ENCODE peak calls at places on chromosomes 12 and 14, in four cellular contexts. One of them, this sample, is unnamed.

GRCh38 chr14:99687284-99688209 is 3.4 kb downstream of the CYP46A1 start:
- DNase-seq in K562: no peak
- DNase-seq in HepG2: peak; percentile 19
- DNase-seq in GM12878: no peak
- DNase-seq in this sample: no peak

GRCh38 chr12:130495156-130495555 is 157.5 kb downstream of the PIWIL1 start:
- DNase-seq in K562: no peak
- DNase-seq in HepG2: no peak
- DNase-seq in GM12878: no peak
- DNase-seq in this sample: no peak

GRCh38 chr12:93698307-93699092 is 21.3 kb downstream of the CRADD start:
- DNase-seq in K562: no peak
- DNase-seq in HepG2: peak; percentile 66
- DNase-seq in GM12878: no peak
- DNase-seq in this sample: no peak

GRCh38 chr12:57118711-57119271 is 7.6 kb upstream of the STAT6 start:
- DNase-seq in K562: no peak
- DNase-seq in HepG2: no peak
- DNase-seq in GM12878: no peak
- DNase-seq in this sample: no peak

GRCh38 chr14:45252356-45253069 is 489 bp downstream of the MIS18BP1 start:
- DNase-seq in K562: no peak
- DNase-seq in HepG2: no peak
- DNase-seq in GM12878: no peak
- DNase-seq in this sample: no peak

GRCh38 chr12:47604474-47604873 is 101.4 kb downstream of the RPAP3 start:
- DNase-seq in K562: no peak
- DNase-seq in HepG2: no peak
- DNase-seq in GM12878: no peak
- DNase-seq in this sample: no peak

GRCh38 chr12:11650279-11650696 is 814 bp downstream of the ETV6 start:
- DNase-seq in K562: peak; percentile 22
- DNase-seq in HepG2: no peak
- DNase-seq in GM12878: no peak
- DNase-seq in this sample: no peak

GRCh38 chr12:63042646-63043045 is 107.7 kb upstream of the PPM1H start:
- DNase-seq in K562: no peak
- DNase-seq in HepG2: no peak
- DNase-seq in GM12878: no peak
- DNase-seq in this sample: no peak

GRCh38 chr14:60972295-60972694 is 8.6 kb downstream of the TRMT5 start:
- DNase-seq in K562: no peak
- DNase-seq in HepG2: no peak
- DNase-seq in GM12878: no peak
- DNase-seq in this sample: no peak

GRCh38 chr12:122137229-122137628 is 36.8 kb downstream of the IL31 start:
- DNase-seq in K562: no peak
- DNase-seq in HepG2: no peak
- DNase-seq in GM12878: no peak
- DNase-seq in this sample: no peak

GRCh38 chr12:28759334-28759733 is 389.7 kb upstream of the FAR2 start:
- DNase-seq in K562: no peak
- DNase-seq in HepG2: peak; percentile 5
- DNase-seq in GM12878: no peak
- DNase-seq in this sample: peak; percentile 20

GRCh38 chr12:101719566-101719965 is 19.7 kb downstream of the SYCP3 start:
- DNase-seq in K562: no peak
- DNase-seq in HepG2: no peak
- DNase-seq in GM12878: no peak
- DNase-seq in this sample: no peak

GRCh38 chr14:54550514-54550913 is 16.4 kb upstream of the SAMD4A start:
- DNase-seq in K562: no peak
- DNase-seq in HepG2: no peak
- DNase-seq in GM12878: no peak
- DNase-seq in this sample: no peak

GRCh38 chr14:54547583-54547982 is 19.3 kb upstream of the SAMD4A start:
- DNase-seq in K562: no peak
- DNase-seq in HepG2: no peak
- DNase-seq in GM12878: no peak
- DNase-seq in this sample: no peak

GRCh38 chr14:54554401-54554800 is 12.5 kb upstream of the SAMD4A start:
- DNase-seq in K562: no peak
- DNase-seq in HepG2: no peak
- DNase-seq in GM12878: no peak
- DNase-seq in this sample: no peak

GRCh38 chr14:54548491-54548890 is 18.4 kb upstream of the SAMD4A start:
- DNase-seq in K562: no peak
- DNase-seq in HepG2: no peak
- DNase-seq in GM12878: no peak
- DNase-seq in this sample: no peak

DNA sequence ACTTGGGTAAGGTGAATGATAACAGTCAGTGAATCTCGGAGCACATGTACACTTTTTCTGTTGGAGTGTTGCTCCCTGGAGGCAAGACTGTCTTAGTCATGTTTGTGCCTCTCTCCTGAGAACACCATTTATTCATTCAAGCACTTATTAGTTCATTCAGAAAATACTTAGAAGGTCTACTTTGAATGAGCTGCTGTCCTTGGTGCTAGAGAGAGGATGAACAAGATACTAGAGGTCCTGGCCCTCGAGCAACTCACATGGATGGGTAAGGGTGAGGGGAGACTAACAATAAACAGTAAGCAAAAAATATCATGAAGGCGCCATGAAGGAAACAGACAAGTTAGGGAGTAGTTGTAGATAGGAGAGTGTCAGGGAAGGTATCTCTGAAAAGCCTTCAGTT is 17.1 kb upstream of the SAMD4A start:
- DNase-seq in K562: no peak
- DNase-seq in HepG2: no peak
- DNase-seq in GM12878: no peak
- DNase-seq in this sample: no peak
- TF ChIP-seq USF2 in K562: no peak
- TF ChIP-seq USF2 in HepG2: no peak
- TF ChIP-seq USF2 in GM12878: no peak
- TF ChIP-seq USF2 in this sample: no peak

DNA sequence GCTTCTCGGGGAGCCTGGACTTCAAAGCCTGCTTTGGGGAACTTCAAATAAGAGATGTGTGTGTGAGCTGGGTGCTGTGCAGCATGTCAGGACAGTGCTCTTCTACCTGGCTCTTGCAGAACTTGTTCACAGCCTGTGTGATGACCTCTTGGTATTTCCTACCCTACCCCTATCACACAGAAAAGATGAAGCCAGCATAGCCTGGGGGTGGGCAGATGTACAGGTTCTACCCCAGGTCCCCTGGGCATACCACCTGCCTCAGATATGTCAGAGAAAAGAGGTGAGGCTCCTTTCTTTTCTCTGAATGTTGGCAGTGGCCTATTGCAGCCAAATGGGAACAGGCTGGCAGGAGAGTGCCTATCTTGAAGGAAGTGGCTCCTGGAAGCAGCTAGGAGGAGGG is 111.7 kb upstream of the ALG10B start:
- DNase-seq in K562: no peak
- DNase-seq in HepG2: no peak
- DNase-seq in GM12878: no peak
- DNase-seq in this sample: no peak
- TF ChIP-seq MYC in K562: no peak
- TF ChIP-seq MYC in HepG2: no peak
- TF ChIP-seq MYC in GM12878: no peak
- TF ChIP-seq MYC in this sample: no peak

DNA sequence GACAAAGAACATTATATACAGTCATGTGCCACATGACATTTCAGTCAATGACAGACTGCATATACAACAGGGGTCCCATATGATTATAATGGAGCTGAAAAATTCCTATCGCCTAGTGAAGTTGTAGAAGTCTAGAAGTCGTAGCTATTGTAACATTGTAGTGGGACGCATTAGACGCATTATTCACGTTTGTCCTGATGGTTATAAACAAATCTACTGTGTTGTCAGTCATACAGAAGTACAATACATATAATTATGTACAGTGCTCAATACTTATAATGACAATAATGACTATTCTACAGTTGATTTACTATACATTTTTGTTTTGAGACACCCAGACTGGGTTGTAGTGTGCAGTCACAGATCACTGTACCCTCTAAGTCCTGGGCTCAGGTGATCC is 64.1 kb upstream of the AP4S1 start:
- DNase-seq in K562: no peak
- DNase-seq in HepG2: no peak
- DNase-seq in GM12878: no peak
- DNase-seq in this sample: no peak
- TF ChIP-seq USF2 in K562: no peak
- TF ChIP-seq USF2 in HepG2: no peak
- TF ChIP-seq USF2 in GM12878: no peak
- TF ChIP-seq USF2 in this sample: no peak

GRCh38 chr14:89141862-89142261 is 275.2 kb downstream of the FOXN3 start:
- DNase-seq in K562: no peak
- DNase-seq in HepG2: no peak
- DNase-seq in GM12878: no peak
- DNase-seq in this sample: no peak

GRCh38 chr14:89137514-89138163 is 279.4 kb downstream of the FOXN3 start:
- DNase-seq in K562: peak; percentile 10
- DNase-seq in HepG2: peak; percentile 45
- DNase-seq in GM12878: no peak
- DNase-seq in this sample: peak; percentile 43

GRCh38 chr14:89138846-89139245 is 278.2 kb downstream of the FOXN3 start:
- DNase-seq in K562: no peak
- DNase-seq in HepG2: no peak
- DNase-seq in GM12878: no peak
- DNase-seq in this sample: no peak

GRCh38 chr14:89136587-89136986 is 280.4 kb downstream of the FOXN3 start:
- DNase-seq in K562: no peak
- DNase-seq in HepG2: no peak
- DNase-seq in GM12878: no peak
- DNase-seq in this sample: no peak

GRCh38 chr14:89139404-89140247 is 277.4 kb downstream of the FOXN3 start:
- DNase-seq in K562: no peak
- DNase-seq in HepG2: peak; percentile 77
- DNase-seq in GM12878: no peak
- DNase-seq in this sample: no peak
- TF ChIP-seq MYC in K562: no peak
- TF ChIP-seq MYC in HepG2: no peak
- TF ChIP-seq MYC in GM12878: no peak
- TF ChIP-seq MYC in this sample: no peak

GRCh38 chr14:54785778-54786160 is 116.9 kb downstream of the GCH1 start:
- DNase-seq in K562: no peak
- DNase-seq in HepG2: no peak
- DNase-seq in GM12878: no peak
- DNase-seq in this sample: no peak

GRCh38 chr14:54787263-54787662 is 115.4 kb downstream of the GCH1 start:
- DNase-seq in K562: no peak
- DNase-seq in HepG2: no peak
- DNase-seq in GM12878: no peak
- DNase-seq in this sample: no peak

GRCh38 chr14:54786191-54786755 is 116.4 kb downstream of the GCH1 start:
- DNase-seq in K562: no peak
- DNase-seq in HepG2: no peak
- DNase-seq in GM12878: no peak
- DNase-seq in this sample: no peak

GRCh38 chr14:54785111-54785777 is 117.4 kb downstream of the GCH1 start:
- DNase-seq in K562: no peak
- DNase-seq in HepG2: no peak
- DNase-seq in GM12878: no peak
- DNase-seq in this sample: no peak

GRCh38 chr14:54786816-54787215 is 115.8 kb downstream of the GCH1 start:
- DNase-seq in K562: no peak
- DNase-seq in HepG2: no peak
- DNase-seq in GM12878: no peak
- DNase-seq in this sample: no peak
- TF ChIP-seq USF2 in K562: no peak
- TF ChIP-seq USF2 in HepG2: no peak
- TF ChIP-seq USF2 in GM12878: no peak
- TF ChIP-seq USF2 in this sample: no peak

GRCh38 chr12:10070380-10070779 is 28.4 kb downstream of the CLEC1A start:
- DNase-seq in K562: no peak
- DNase-seq in HepG2: no peak
- DNase-seq in GM12878: no peak
- DNase-seq in this sample: no peak

GRCh38 chr12:10068634-10069033 is 30.2 kb downstream of the CLEC1A start:
- DNase-seq in K562: no peak
- DNase-seq in HepG2: no peak
- DNase-seq in GM12878: no peak
- DNase-seq in this sample: no peak

GRCh38 chr12:10067942-10068341 is 30.8 kb downstream of the CLEC1A start:
- DNase-seq in K562: no peak
- DNase-seq in HepG2: no peak
- DNase-seq in GM12878: no peak
- DNase-seq in this sample: no peak

GRCh38 chr12:10067259-10067658 is 31.5 kb downstream of the CLEC1A start:
- DNase-seq in K562: no peak
- DNase-seq in HepG2: no peak
- DNase-seq in GM12878: no peak
- DNase-seq in this sample: no peak

DNA sequence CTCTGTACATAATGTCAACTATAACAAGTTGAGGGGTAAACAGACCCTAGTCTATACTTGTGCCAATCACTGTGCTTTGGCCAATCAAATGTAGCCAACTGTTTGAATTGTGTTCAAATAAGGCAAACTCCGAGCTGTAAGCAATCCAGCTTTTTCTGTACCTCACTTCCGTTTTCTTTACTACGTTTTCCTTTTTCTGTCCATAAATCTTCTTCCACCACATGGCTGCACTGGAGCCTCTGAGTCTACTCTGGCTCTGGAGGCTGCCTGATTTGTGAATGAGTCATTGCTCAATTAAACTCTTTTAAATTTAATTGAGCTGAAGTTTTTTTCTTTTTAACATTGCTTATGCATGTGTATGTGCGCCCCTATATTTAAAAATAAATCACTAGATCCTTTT is 29.7 kb downstream of the CLEC1A start:
- DNase-seq in K562: no peak
- DNase-seq in HepG2: no peak
- DNase-seq in GM12878: no peak
- DNase-seq in this sample: no peak
- TF ChIP-seq MYC in K562: no peak
- TF ChIP-seq MYC in HepG2: no peak
- TF ChIP-seq MYC in GM12878: no peak
- TF ChIP-seq MYC in this sample: no peak

GRCh38 chr14:93005135-93005813 is 82.3 kb downstream of the CHGA start:
- DNase-seq in K562: no peak
- DNase-seq in HepG2: no peak
- DNase-seq in GM12878: no peak
- DNase-seq in this sample: no peak

GRCh38 chr14:93008381-93008780 is 85.4 kb downstream of the CHGA start:
- DNase-seq in K562: peak; percentile 14
- DNase-seq in HepG2: no peak
- DNase-seq in GM12878: no peak
- DNase-seq in this sample: no peak

GRCh38 chr14:93005838-93006237 is 82.9 kb downstream of the CHGA start:
- DNase-seq in K562: no peak
- DNase-seq in HepG2: no peak
- DNase-seq in GM12878: no peak
- DNase-seq in this sample: no peak

GRCh38 chr14:93006484-93007128 is 83.7 kb downstream of the CHGA start:
- DNase-seq in K562: no peak
- DNase-seq in HepG2: no peak
- DNase-seq in GM12878: no peak
- DNase-seq in this sample: no peak

GRCh38 chr14:93007225-93007997 is 84.5 kb downstream of the CHGA start:
- DNase-seq in K562: no peak
- DNase-seq in HepG2: no peak
- DNase-seq in GM12878: peak; percentile 23
- DNase-seq in this sample: peak; percentile 28
- TF ChIP-seq USF2 in K562: no peak
- TF ChIP-seq USF2 in HepG2: no peak
- TF ChIP-seq USF2 in GM12878: no peak
- TF ChIP-seq USF2 in this sample: no peak